ENCODE peak calls at places on chromosomes 2 and 18, in nine cellular contexts. One of them, this sample, is unnamed.

GRCh38 chr2:169038338-169038757 is 7.2 kb upstream of the ABCB11 start:
- DNase-seq in HFF-Myc: no peak
- DNase-seq in AG04449: no peak
- DNase-seq in GM20000: peak
- DNase-seq in cardiac muscle cell: peak
- DNase-seq in foreskin keratinocyte: peak
- DNase-seq in H9: no peak
- DNase-seq in fibroblast of mammary gland: peak
- DNase-seq in nephron progenitor cell: no peak
- DNase-seq in this sample: no peak

GRCh38 chr18:49100226-49100968 is 149.6 kb upstream of the SMAD7 start:
- DNase-seq in HFF-Myc: no peak
- DNase-seq in AG04449: no peak
- DNase-seq in H9: no peak
- DNase-seq in fibroblast of mammary gland: peak
- DNase-seq in foreskin keratinocyte: no peak
- DNase-seq in cardiac muscle cell: peak
- DNase-seq in nephron progenitor cell: no peak
- DNase-seq in GM20000: no peak
- DNase-seq in this sample: no peak

GRCh38 chr18:31490387-31490786 is 7.6 kb upstream of the DSG2 start:
- DNase-seq in HFF-Myc: no peak
- DNase-seq in cardiac muscle cell: no peak
- DNase-seq in H9: no peak
- DNase-seq in GM20000: peak
- DNase-seq in fibroblast of mammary gland: no peak
- DNase-seq in nephron progenitor cell: no peak
- DNase-seq in AG04449: no peak
- DNase-seq in foreskin keratinocyte: peak
- DNase-seq in this sample: no peak

GRCh38 chr2:231988179-231988866 is 26.8 kb downstream of the DIS3L2 start:
- DNase-seq in nephron progenitor cell: no peak
- DNase-seq in GM20000: no peak
- DNase-seq in AG04449: no peak
- DNase-seq in foreskin keratinocyte: no peak
- DNase-seq in HFF-Myc: no peak
- DNase-seq in H9: no peak
- DNase-seq in cardiac muscle cell: no peak
- DNase-seq in fibroblast of mammary gland: peak
- DNase-seq in this sample: no peak

GRCh38 chr2:86213699-86214502 is 14.6 kb downstream of the MRPL35 start:
- DNase-seq in HFF-Myc: no peak
- DNase-seq in nephron progenitor cell: no peak
- DNase-seq in foreskin keratinocyte: no peak
- DNase-seq in H9: no peak
- DNase-seq in cardiac muscle cell: peak
- DNase-seq in AG04449: no peak
- DNase-seq in fibroblast of mammary gland: no peak
- DNase-seq in GM20000: no peak
- DNase-seq in this sample: no peak

GRCh38 chr2:7857904-7858303 is 824.0 kb upstream of the ID2 start:
- DNase-seq in fibroblast of mammary gland: peak
- DNase-seq in nephron progenitor cell: no peak
- DNase-seq in HFF-Myc: no peak
- DNase-seq in GM20000: no peak
- DNase-seq in foreskin keratinocyte: peak
- DNase-seq in cardiac muscle cell: no peak
- DNase-seq in H9: no peak
- DNase-seq in AG04449: peak
- DNase-seq in this sample: peak

GRCh38 chr2:75608684-75609333 is 37.8 kb upstream of the MRPL19 start:
- DNase-seq in foreskin keratinocyte: no peak
- DNase-seq in cardiac muscle cell: peak
- DNase-seq in AG04449: no peak
- DNase-seq in GM20000: peak
- DNase-seq in fibroblast of mammary gland: peak
- DNase-seq in nephron progenitor cell: peak
- DNase-seq in H9: peak
- DNase-seq in HFF-Myc: no peak
- DNase-seq in this sample: no peak

GRCh38 chr2:12824771-12825363 is 108.1 kb downstream of the TRIB2 start:
- DNase-seq in HFF-Myc: no peak
- DNase-seq in AG04449: no peak
- DNase-seq in nephron progenitor cell: no peak
- DNase-seq in H9: no peak
- DNase-seq in foreskin keratinocyte: no peak
- DNase-seq in GM20000: no peak
- DNase-seq in fibroblast of mammary gland: peak
- DNase-seq in cardiac muscle cell: peak
- DNase-seq in this sample: no peak

GRCh38 chr2:50535971-50536759 is 495.8 kb downstream of the NRXN1 start:
- DNase-seq in GM20000: no peak
- DNase-seq in AG04449: no peak
- DNase-seq in nephron progenitor cell: peak
- DNase-seq in fibroblast of mammary gland: peak
- DNase-seq in cardiac muscle cell: peak
- DNase-seq in foreskin keratinocyte: no peak
- DNase-seq in HFF-Myc: no peak
- DNase-seq in H9: no peak
- DNase-seq in this sample: no peak

GRCh38 chr2:20145497-20146193 is 79.3 kb downstream of the SDC1 start:
- DNase-seq in cardiac muscle cell: no peak
- DNase-seq in AG04449: no peak
- DNase-seq in HFF-Myc: no peak
- DNase-seq in fibroblast of mammary gland: no peak
- DNase-seq in foreskin keratinocyte: no peak
- DNase-seq in GM20000: peak
- DNase-seq in nephron progenitor cell: peak
- DNase-seq in H9: no peak
- DNase-seq in this sample: no peak

GRCh38 chr18:44844486-44844885 is 163.8 kb downstream of the SETBP1 start:
- DNase-seq in fibroblast of mammary gland: no peak
- DNase-seq in cardiac muscle cell: no peak
- DNase-seq in HFF-Myc: no peak
- DNase-seq in H9: no peak
- DNase-seq in nephron progenitor cell: no peak
- DNase-seq in AG04449: no peak
- DNase-seq in GM20000: no peak
- DNase-seq in foreskin keratinocyte: peak
- DNase-seq in this sample: no peak

GRCh38 chr2:11421863-11422490 is 44.0 kb downstream of the E2F6 start:
- DNase-seq in fibroblast of mammary gland: peak
- DNase-seq in H9: no peak
- DNase-seq in AG04449: no peak
- DNase-seq in nephron progenitor cell: no peak
- DNase-seq in foreskin keratinocyte: no peak
- DNase-seq in GM20000: no peak
- DNase-seq in HFF-Myc: no peak
- DNase-seq in cardiac muscle cell: no peak
- DNase-seq in this sample: no peak

GRCh38 chr2:9821805-9822445 is 21.3 kb upstream of the TAF1B start:
- DNase-seq in GM20000: no peak
- DNase-seq in H9: no peak
- DNase-seq in fibroblast of mammary gland: no peak
- DNase-seq in foreskin keratinocyte: no peak
- DNase-seq in nephron progenitor cell: no peak
- DNase-seq in HFF-Myc: no peak
- DNase-seq in AG04449: no peak
- DNase-seq in cardiac muscle cell: no peak
- DNase-seq in this sample: no peak

GRCh38 chr18:44758821-44759624 is 78.3 kb downstream of the SETBP1 start:
- DNase-seq in HFF-Myc: no peak
- DNase-seq in cardiac muscle cell: no peak
- DNase-seq in fibroblast of mammary gland: no peak
- DNase-seq in GM20000: peak
- DNase-seq in nephron progenitor cell: no peak
- DNase-seq in AG04449: no peak
- DNase-seq in foreskin keratinocyte: no peak
- DNase-seq in H9: no peak
- DNase-seq in this sample: no peak

GRCh38 chr2:26840937-26841610 is 6.9 kb upstream of the DPYSL5 start:
- DNase-seq in nephron progenitor cell: no peak
- DNase-seq in HFF-Myc: no peak
- DNase-seq in cardiac muscle cell: no peak
- DNase-seq in fibroblast of mammary gland: no peak
- DNase-seq in foreskin keratinocyte: no peak
- DNase-seq in GM20000: no peak
- DNase-seq in AG04449: no peak
- DNase-seq in H9: no peak
- DNase-seq in this sample: no peak

DNA sequence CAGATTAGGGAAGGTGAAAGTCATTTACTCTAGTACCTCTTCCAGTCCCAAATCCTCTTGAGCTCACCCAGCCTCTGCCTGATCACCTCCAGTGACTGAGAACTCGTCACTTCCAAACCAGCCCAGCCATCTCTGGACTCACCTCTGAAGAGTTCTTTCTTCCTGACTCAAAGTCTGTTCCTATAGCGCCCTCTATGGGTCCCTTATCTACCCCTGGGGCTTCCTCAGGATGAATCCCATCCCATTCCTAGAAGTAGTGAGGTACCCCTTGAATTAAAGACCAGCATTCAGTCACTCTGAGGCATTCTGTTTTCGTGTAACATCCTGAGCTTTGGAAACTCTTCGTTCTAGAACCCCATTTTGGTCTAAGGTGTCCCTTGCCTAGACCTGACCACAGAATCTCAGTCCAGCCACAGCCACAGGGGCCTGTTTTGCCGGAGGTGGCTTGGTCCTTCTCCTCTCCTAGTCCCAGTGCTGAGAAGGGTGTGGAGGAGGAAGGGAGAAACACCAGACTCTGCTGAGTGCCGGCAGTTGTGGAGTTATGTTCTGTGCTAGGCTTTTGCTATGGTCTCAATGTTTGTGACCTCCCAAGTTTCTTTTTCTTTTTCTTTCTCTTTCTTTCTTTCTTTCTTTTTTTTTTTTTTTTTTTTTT is 32.7 kb downstream of the SIX3 start:
- DNase-seq in HFF-Myc: peak
- DNase-seq in H9: peak
- DNase-seq in fibroblast of mammary gland: peak
- DNase-seq in nephron progenitor cell: no peak
- DNase-seq in foreskin keratinocyte: no peak
- DNase-seq in AG04449: no peak
- DNase-seq in GM20000: no peak
- DNase-seq in cardiac muscle cell: peak
- DNase-seq in this sample: no peak
- TF ChIP-seq CTCF in HFF-Myc: peak
- TF ChIP-seq CTCF in H9: peak
- TF ChIP-seq CTCF in fibroblast of mammary gland: peak
- TF ChIP-seq CTCF in nephron progenitor cell: peak
- TF ChIP-seq CTCF in foreskin keratinocyte: peak
- TF ChIP-seq CTCF in AG04449: peak
- TF ChIP-seq CTCF in GM20000: no peak
- TF ChIP-seq CTCF in cardiac muscle cell: peak
- TF ChIP-seq CTCF in this sample: peak

GRCh38 chr2:241884951-241885700 is 15.6 kb downstream of the RTP5 start:
- DNase-seq in nephron progenitor cell: no peak
- DNase-seq in H9: no peak
- DNase-seq in GM20000: no peak
- DNase-seq in foreskin keratinocyte: no peak
- DNase-seq in AG04449: no peak
- DNase-seq in HFF-Myc: no peak
- DNase-seq in fibroblast of mammary gland: no peak
- DNase-seq in cardiac muscle cell: no peak
- DNase-seq in this sample: no peak
- TF ChIP-seq CTCF in nephron progenitor cell: no peak
- TF ChIP-seq CTCF in H9: no peak
- TF ChIP-seq CTCF in GM20000: no peak
- TF ChIP-seq CTCF in foreskin keratinocyte: no peak
- TF ChIP-seq CTCF in AG04449: no peak
- TF ChIP-seq CTCF in HFF-Myc: no peak
- TF ChIP-seq CTCF in fibroblast of mammary gland: no peak
- TF ChIP-seq CTCF in cardiac muscle cell: no peak
- TF ChIP-seq CTCF in this sample: no peak

GRCh38 chr2:61543062-61543461 is 4.9 kb upstream of the XPO1 start:
- DNase-seq in HFF-Myc: no peak
- DNase-seq in AG04449: no peak
- DNase-seq in GM20000: no peak
- DNase-seq in H9: no peak
- DNase-seq in fibroblast of mammary gland: no peak
- DNase-seq in foreskin keratinocyte: no peak
- DNase-seq in nephron progenitor cell: no peak
- DNase-seq in cardiac muscle cell: no peak
- DNase-seq in this sample: no peak
- TF ChIP-seq CTCF in HFF-Myc: no peak
- TF ChIP-seq CTCF in AG04449: no peak
- TF ChIP-seq CTCF in GM20000: no peak
- TF ChIP-seq CTCF in H9: peak
- TF ChIP-seq CTCF in fibroblast of mammary gland: no peak
- TF ChIP-seq CTCF in foreskin keratinocyte: no peak
- TF ChIP-seq CTCF in nephron progenitor cell: peak
- TF ChIP-seq CTCF in cardiac muscle cell: no peak
- TF ChIP-seq CTCF in this sample: no peak

DNA sequence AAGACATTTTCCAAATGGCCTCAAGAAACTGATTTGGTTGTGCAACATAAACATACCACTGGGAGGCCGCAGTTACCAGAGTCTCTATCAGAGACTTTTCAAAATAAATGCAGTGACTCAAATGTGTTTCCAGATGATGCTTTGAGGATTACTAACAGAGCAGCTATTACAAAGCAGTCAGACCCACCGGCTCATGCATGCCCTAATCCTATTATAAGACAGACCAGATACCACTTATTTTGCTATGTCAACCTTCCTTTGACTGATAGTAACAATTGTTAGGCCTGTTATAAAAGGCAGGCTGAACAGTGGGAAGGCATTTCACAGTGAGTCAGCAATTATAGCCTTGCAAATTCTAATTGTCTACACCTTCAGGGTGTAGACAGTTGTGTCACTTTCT is 217.7 kb downstream of the LRRTM1 start:
- DNase-seq in foreskin keratinocyte: peak
- DNase-seq in GM20000: no peak
- DNase-seq in AG04449: peak
- DNase-seq in HFF-Myc: no peak
- DNase-seq in cardiac muscle cell: peak
- DNase-seq in nephron progenitor cell: no peak
- DNase-seq in H9: no peak
- DNase-seq in fibroblast of mammary gland: peak
- DNase-seq in this sample: peak
- TF ChIP-seq CTCF in foreskin keratinocyte: no peak
- TF ChIP-seq CTCF in GM20000: no peak
- TF ChIP-seq CTCF in AG04449: no peak
- TF ChIP-seq CTCF in HFF-Myc: no peak
- TF ChIP-seq CTCF in cardiac muscle cell: no peak
- TF ChIP-seq CTCF in nephron progenitor cell: no peak
- TF ChIP-seq CTCF in H9: no peak
- TF ChIP-seq CTCF in fibroblast of mammary gland: peak
- TF ChIP-seq CTCF in this sample: peak

GRCh38 chr2:193584522-193584938 is 1389.8 kb upstream of the TMEFF2 start:
- DNase-seq in nephron progenitor cell: no peak
- DNase-seq in GM20000: peak
- DNase-seq in fibroblast of mammary gland: peak
- DNase-seq in AG04449: no peak
- DNase-seq in HFF-Myc: no peak
- DNase-seq in H9: peak
- DNase-seq in foreskin keratinocyte: no peak
- DNase-seq in cardiac muscle cell: peak
- DNase-seq in this sample: no peak
- TF ChIP-seq CTCF in nephron progenitor cell: peak
- TF ChIP-seq CTCF in GM20000: peak
- TF ChIP-seq CTCF in fibroblast of mammary gland: peak
- TF ChIP-seq CTCF in AG04449: no peak
- TF ChIP-seq CTCF in HFF-Myc: peak
- TF ChIP-seq CTCF in H9: peak
- TF ChIP-seq CTCF in foreskin keratinocyte: peak
- TF ChIP-seq CTCF in cardiac muscle cell: peak
- TF ChIP-seq CTCF in this sample: no peak

This sample was measured in BJ.